ENCODE peak calls at places on chromosomes 4 and X, in six cellular contexts. O, C, W, R, P and X are unnamed samples.

GRCh38 chr4:183444953-183445543 is 612 bp downstream of the CDKN2AIP start:
- DNase-seq in R (peak; percentile 42), O (no peak), C (peak; percentile 2), P (no peak), W (peak; percentile 27), X (peak; percentile 72)

GRCh38 chr4:86302242-86302641 is 57.6 kb downstream of the MAPK10 start:
- DNase-seq in O (no peak), P (no peak), R (peak; percentile 16), C (no peak), W (peak; percentile 22), X (no peak)

GRCh38 chr4:73343432-73343831 is 60.7 kb upstream of the ALB start:
- DNase-seq in W (no peak), O (no peak), C (no peak), R (no peak), P (no peak), X (no peak)

GRCh38 chrX:1904663-1905218 is 289.9 kb downstream of the ASMT start:
- DNase-seq in P (no peak), W (no peak), C (no peak), O (no peak), R (no peak), X (no peak)

GRCh38 chr4:3521621-3522325 is 10.4 kb downstream of the LRPAP1 start:
- DNase-seq in R (no peak), W (no peak), P (no peak), C (no peak), O (no peak), X (peak; percentile 30)

GRCh38 chr4:998096-998691 is 5.0 kb upstream of the SLC26A1 start:
- DNase-seq in O (no peak), P (no peak), C (no peak), R (no peak), W (no peak), X (no peak)

GRCh38 chrX:8748855-8749254 is 16.9 kb upstream of the ANOS1 start:
- DNase-seq in R (no peak), P (no peak), C (peak; percentile 65), W (no peak), O (no peak), X (no peak)

GRCh38 chr4:165361804-165362203 is 17.0 kb upstream of the CPE start:
- DNase-seq in O (no peak), R (no peak), W (no peak), P (no peak), C (no peak), X (no peak)

GRCh38 chrX:132648870-132649269 is 160.0 kb upstream of the MBNL3 start:
- DNase-seq in P (no peak), C (peak; percentile 9), W (no peak), O (no peak), R (no peak), X (no peak)

GRCh38 chr4:81360722-81361121 is 111.0 kb downstream of the RASGEF1B start:
- DNase-seq in C (peak; percentile 10), O (no peak), W (no peak), P (no peak), R (no peak), X (no peak)

DNA sequence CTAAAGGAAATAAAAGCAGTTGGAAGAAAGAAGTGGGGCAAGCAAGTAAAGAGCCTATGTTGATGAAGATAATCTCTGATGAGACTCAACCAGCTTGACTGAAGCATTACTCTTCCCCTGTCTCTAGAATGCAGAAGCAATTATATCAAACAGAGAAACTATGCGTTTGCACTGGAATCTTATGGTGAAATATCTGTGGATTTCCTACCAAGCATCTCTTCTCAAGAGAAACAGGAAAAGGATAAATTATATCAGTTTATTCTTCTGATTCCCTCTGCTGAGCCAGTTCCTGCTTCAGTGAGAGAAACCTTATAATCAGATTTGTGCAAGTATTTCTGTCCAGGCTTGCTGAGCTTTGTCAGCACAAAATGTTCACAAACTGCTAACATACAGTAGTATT is 316.7 kb upstream of the SLC7A11 start:
- DNase-seq in C (no peak), W (no peak), R (no peak), O (no peak), P (no peak), X (no peak)
- H3K27ac ChIP-seq in C (no peak overlapping the region), W (no peak overlapping the region), R (no peak overlapping the region), O (no peak overlapping the region), P (no peak overlapping the region), X (no peak overlapping the region)

DNA sequence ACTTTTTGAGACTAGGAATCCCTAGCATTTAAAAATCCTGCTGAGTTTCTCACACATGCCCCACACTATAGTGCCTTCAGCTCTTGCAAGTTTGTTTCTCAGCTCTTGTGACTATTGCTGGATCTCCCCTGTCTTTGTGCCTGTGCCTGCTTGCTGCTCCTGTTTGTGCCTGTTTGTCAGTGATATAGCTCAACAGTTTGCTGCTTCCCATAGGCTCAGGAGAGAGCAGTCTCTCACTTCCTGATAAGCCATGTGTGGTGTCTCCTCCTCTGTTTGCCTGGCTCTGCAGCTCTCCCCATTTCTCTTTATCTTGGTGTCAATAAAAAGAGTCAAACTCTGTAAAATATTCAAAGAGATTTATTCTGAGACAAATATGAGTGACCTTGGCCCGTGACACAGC is 259.8 kb upstream of the CLNK start:
- DNase-seq in W (no peak), O (no peak), R (no peak), P (no peak), C (no peak), X (no peak)
- H3K9me3 ChIP-seq in W (no peaks in the 10 kb centered on the region), O (no peaks in the 10 kb centered on the region), R (no peaks in the 10 kb centered on the region), P (no peaks in the 10 kb centered on the region), C (no peaks in the 10 kb centered on the region), X (peaks cover 4% of the 10 kb centered on the region)

GRCh38 chrX:130213376-130213775 is 41.6 kb downstream of the RAB33A start:
- DNase-seq in O (no peak), C (no peak), P (no peak), R (no peak), W (no peak), X (no peak)
- H3K36me3 ChIP-seq in O (no peaks in the 10 kb centered on the region), C (peaks cover 8% of the 10 kb centered on the region), P (peaks cover 13% of the 10 kb centered on the region), R (no peaks in the 10 kb centered on the region), W (no peaks in the 10 kb centered on the region), X (peaks cover 30% of the 10 kb centered on the region)

GRCh38 chrX:136750364-136750763 is 30.4 kb downstream of the ARHGEF6 start:
- DNase-seq in P (no peak), O (no peak), C (no peak), R (no peak), W (no peak), X (no peak)

GRCh38 chrX:136742721-136743379 is 37.9 kb downstream of the ARHGEF6 start:
- DNase-seq in W (no peak), R (no peak), C (no peak), O (no peak), P (no peak), X (no peak)

GRCh38 chrX:136745215-136746173 is 35.2 kb downstream of the ARHGEF6 start:
- DNase-seq in O (no peak), P (no peak), W (no peak), C (no peak), R (no peak), X (no peak)

GRCh38 chrX:136752796-136753195 is 27.9 kb downstream of the ARHGEF6 start:
- DNase-seq in O (peak; percentile 21), C (peak; percentile 4), W (peak; percentile 35), P (no peak), R (no peak), X (no peak)

DNA sequence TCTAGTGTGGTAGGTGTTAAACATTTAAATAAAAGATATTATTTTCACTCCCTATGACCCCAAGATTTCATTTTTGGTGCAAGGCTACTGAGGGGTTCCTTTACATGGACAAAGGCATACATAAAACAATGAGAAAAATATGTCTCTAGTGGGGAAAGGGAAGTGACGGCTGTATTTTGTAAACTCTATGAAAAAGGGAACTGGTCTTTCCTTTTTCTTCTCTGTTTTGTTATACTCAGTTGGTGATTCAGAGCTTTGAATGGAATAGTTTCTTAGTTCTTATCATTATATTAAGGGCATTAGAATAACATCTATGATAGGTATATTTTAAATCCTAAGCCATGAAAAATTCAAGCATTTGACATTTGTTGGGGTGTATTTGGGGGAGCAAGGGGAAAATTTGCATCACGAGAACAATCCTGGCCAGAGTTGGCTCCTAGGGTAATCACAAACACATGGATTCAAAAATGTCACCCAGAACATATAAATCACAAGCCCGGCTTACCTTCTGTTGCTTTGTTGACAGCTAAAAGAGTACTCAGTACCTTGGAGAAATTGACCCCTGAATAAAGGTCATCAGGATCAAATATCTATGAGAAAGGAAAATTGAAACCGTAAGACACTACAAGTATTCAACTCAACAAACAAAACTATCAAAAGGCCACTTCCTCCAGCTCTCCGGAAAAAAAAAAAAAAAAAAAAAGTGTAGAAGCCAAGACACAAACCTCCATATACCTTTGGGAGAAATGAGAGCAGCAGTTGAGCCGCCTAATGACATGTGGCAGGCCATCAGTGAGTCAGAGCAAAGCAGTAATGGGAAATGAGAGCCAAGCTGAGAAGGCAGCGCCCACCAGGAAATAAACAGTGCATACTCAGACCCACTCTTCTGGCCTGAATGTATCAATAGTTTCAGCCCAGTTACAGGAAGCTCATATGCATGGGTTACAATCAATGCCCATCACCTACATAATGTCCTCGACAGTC is 33.4 kb downstream of the ARHGEF6 start:
- DNase-seq in P (no peak), O (no peak), W (no peak), R (no peak), C (no peak), X (no peak)
- H3K27ac ChIP-seq in P (no peak overlapping the region), O (peak overlapping the region; percentile 87), W (no peak overlapping the region), R (no peak overlapping the region), C (no peak overlapping the region), X (peak overlapping the region; percentile 41)

GRCh38 chrX:7115557-7115956 is 32.0 kb upstream of the STS start:
- DNase-seq in R (peak; percentile 15), W (no peak), O (no peak), P (no peak), C (no peak), X (no peak)

GRCh38 chrX:7119927-7120577 is 27.5 kb upstream of the STS start:
- DNase-seq in P (no peak), C (no peak), O (no peak), R (no peak), W (no peak), X (no peak)

GRCh38 chrX:7117587-7117986 is 29.9 kb upstream of the STS start:
- DNase-seq in C (no peak), P (no peak), O (no peak), R (no peak), W (no peak), X (no peak)

GRCh38 chrX:7116081-7116480 is 31.4 kb upstream of the STS start:
- DNase-seq in O (no peak), R (no peak), C (no peak), P (no peak), W (no peak), X (no peak)

DNA sequence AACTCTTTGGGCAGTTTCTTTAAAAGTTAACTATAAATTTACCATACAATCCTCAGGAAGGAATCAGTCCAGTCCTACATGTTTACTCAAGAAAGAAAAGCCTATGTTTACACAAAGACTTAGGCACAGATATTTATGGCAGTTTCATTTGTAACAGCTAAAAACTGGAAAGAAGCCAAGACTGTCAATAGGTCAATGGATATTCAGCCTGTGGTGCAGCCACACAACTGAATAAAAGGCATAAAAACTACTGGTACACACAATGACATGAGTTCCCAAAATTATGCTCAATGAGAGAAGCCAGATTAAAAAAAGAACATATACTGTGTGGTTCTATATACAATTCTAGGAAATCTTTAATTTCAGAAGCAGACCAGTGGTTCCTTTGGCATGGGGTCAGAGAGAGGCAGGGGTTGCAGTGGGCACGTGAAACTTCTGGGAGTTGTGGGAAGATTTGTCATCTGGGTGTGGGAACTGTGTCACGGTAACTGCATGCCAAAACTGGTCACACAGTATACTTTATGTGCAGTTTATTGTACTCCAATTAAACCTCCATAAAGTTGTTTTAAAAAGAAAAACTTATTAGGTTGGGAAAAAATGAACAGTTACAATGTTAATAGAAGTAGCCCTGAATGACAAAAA is 26.8 kb upstream of the STS start:
- DNase-seq in R (no peak), P (no peak), W (no peak), C (peak; percentile 89), O (no peak), X (no peak)
- H3K9me3 ChIP-seq in R (no peaks in the 10 kb centered on the region), P (no peaks in the 10 kb centered on the region), W (no peaks in the 10 kb centered on the region), C (no peaks in the 10 kb centered on the region), O (no peaks in the 10 kb centered on the region), X (no peaks in the 10 kb centered on the region)

GRCh38 chr4:75653845-75654503 is 19.2 kb downstream of the G3BP2 start:
- DNase-seq in O (no peak), P (no peak), C (peak; percentile 30), R (no peak), W (no peak), X (no peak)
- H3K36me3 ChIP-seq in O (peaks cover 2% of the 10 kb centered on the region), P (peaks cover 98% of the 10 kb centered on the region), C (peaks cover 61% of the 10 kb centered on the region), R (no peaks in the 10 kb centered on the region), W (peaks cover 49% of the 10 kb centered on the region), X (peaks cover 91% of the 10 kb centered on the region)